ENCODE peak calls at places on chromosomes 4 and X, in ten cellular contexts. F is stomach, S is fibroblast of villous mesenchyme, P is kidney, X is mucosa of descending colon, T is MG63, R is AG04449, H is NT2/D1, I is transverse colon, M is pancreas. N is an unnamed sample.

GRCh38 chr4:102405706-102406510 is 60.6 kb upstream of the SLC39A8 start:
- DNase-seq in F (no peak), S (no peak), P (no peak), X (no peak), T (no peak), R (no peak), H (no peak), I (no peak), M (no peak), N (no peak)

GRCh38 chr4:68110441-68110840 is 19.2 kb downstream of the TMPRSS11F start:
- DNase-seq in F (no peak), S (no peak), P (no peak), X (no peak), T (no peak), R (no peak), H (no peak), I (no peak), M (no peak), N (no peak)

GRCh38 chr4:142097015-142097414 is 460.6 kb downstream of the IL15 start:
- DNase-seq in F (no peak), S (no peak), P (no peak), X (no peak), T (no peak), R (no peak), H (no peak), I (no peak), M (no peak), N (no peak)

GRCh38 chrX:97691901-97692455 is 808.3 kb downstream of the RPA4 start:
- DNase-seq in F (no peak), S (no peak), P (no peak), X (no peak), T (no peak), R (no peak), H (no peak), I (no peak), M (no peak), N (no peak)

GRCh38 chr4:110087116-110087708 is 111.2 kb downstream of the ELOVL6 start:
- DNase-seq in F (no peak), S (peak), P (no peak), X (no peak), T (no peak), R (peak), H (no peak), I (no peak), M (no peak), N (no peak)

GRCh38 chrX:57156397-57157049 is 19.3 kb upstream of the SPIN2A start:
- DNase-seq in F (peak), S (peak), P (no peak), X (peak), T (peak), R (no peak), H (peak), I (peak), M (no peak), N (peak)

GRCh38 chr4:153181293-153182080 is 22.8 kb upstream of the TRIM2 start:
- DNase-seq in F (no peak), S (no peak), P (no peak), X (no peak), T (peak), R (no peak), H (no peak), I (no peak), M (no peak), N (no peak)

GRCh38 chr4:169745291-169745690 is 12.5 kb downstream of the HPF1 start:
- DNase-seq in F (no peak), S (peak), P (no peak), X (no peak), T (no peak), R (peak), H (no peak), I (no peak), M (no peak), N (no peak)

GRCh38 chrX:39730671-39731389 is 366.9 kb downstream of the BCOR start:
- DNase-seq in F (peak), S (peak), P (peak), X (peak), T (peak), R (peak), H (peak), I (peak), M (peak), N (peak)

GRCh38 chrX:109049903-109050302 is 313.5 kb upstream of the IRS4 start:
- DNase-seq in F (no peak), S (no peak), P (no peak), X (no peak), T (no peak), R (no peak), H (no peak), I (no peak), M (no peak), N (no peak)

GRCh38 chr4:7968262-7968896 is 28.7 kb upstream of the AFAP1 start:
- DNase-seq in F (no peak), S (no peak), P (no peak), X (no peak), T (no peak), R (no peak), H (no peak), I (no peak), M (no peak), N (no peak)

GRCh38 chrX:149937881-149938426 is 337 bp downstream of the EOLA2 start:
- DNase-seq in F (no peak), S (peak), P (peak), X (no peak), T (no peak), R (no peak), H (no peak), I (peak), M (peak), N (no peak)

GRCh38 chr4:137819964-137820383 is 287.7 kb upstream of the PCDH18 start:
- DNase-seq in F (no peak), S (peak), P (no peak), X (no peak), T (no peak), R (no peak), H (peak), I (no peak), M (no peak), N (peak)

GRCh38 chr4:27790911-27791310 is 930.3 kb downstream of the STIM2 start:
- DNase-seq in F (no peak), S (peak), P (no peak), X (no peak), T (no peak), R (no peak), H (no peak), I (no peak), M (no peak), N (no peak)

GRCh38 chrX:135914404-135914803 is 20.9 kb downstream of the SAGE1 start:
- DNase-seq in F (no peak), S (no peak), P (no peak), X (no peak), T (no peak), R (no peak), H (no peak), I (no peak), M (no peak), N (no peak)

GRCh38 chr4:6641164-6641970 is 882 bp downstream of the MRFAP1 start:
- DNase-seq in F (peak), S (peak), P (no peak), X (peak), T (peak), R (no peak), H (no peak), I (peak), M (peak), N (no peak)

GRCh38 chr4:168604496-168605373 is 107.9 kb downstream of the PALLD start:
- DNase-seq in F (no peak), S (peak), P (no peak), X (no peak), T (peak), R (no peak), H (no peak), I (no peak), M (no peak), N (peak)

GRCh38 chrX:154724999-154725756 is 25.7 kb downstream of the GAB3 start:
- DNase-seq in F (no peak), S (no peak), P (no peak), X (no peak), T (no peak), R (no peak), H (no peak), I (no peak), M (no peak), N (no peak)

GRCh38 chr4:20172070-20172760 is 79.5 kb upstream of the SLIT2 start:
- DNase-seq in F (no peak), S (no peak), P (no peak), X (no peak), T (no peak), R (no peak), H (no peak), I (no peak), M (no peak), N (no peak)

GRCh38 chr4:101835121-101835904 is 44.8 kb downstream of the BANK1 start:
- DNase-seq in F (no peak), S (peak), P (no peak), X (no peak), T (peak), R (no peak), H (no peak), I (no peak), M (peak), N (no peak)

GRCh38 chrX:32614707-32615106 is 596.6 kb downstream of the DMD start:
- DNase-seq in F (no peak), S (no peak), P (no peak), X (no peak), T (no peak), R (no peak), H (no peak), I (no peak), M (no peak), N (no peak)

GRCh38 chrX:153973127-153974002 is 811 bp downstream of the TMEM187 start:
- DNase-seq in F (no peak), S (no peak), P (peak), X (no peak), T (no peak), R (no peak), H (no peak), I (no peak), M (no peak), N (no peak)

GRCh38 chrX:113906168-113906567 is 677.7 kb upstream of the HTR2C start:
- DNase-seq in F (no peak), S (peak), P (no peak), X (no peak), T (no peak), R (no peak), H (no peak), I (no peak), M (no peak), N (no peak)

GRCh38 chrX:148416142-148416541 is 84.3 kb upstream of the AFF2 start:
- DNase-seq in F (no peak), S (no peak), P (no peak), X (no peak), T (no peak), R (no peak), H (no peak), I (no peak), M (no peak), N (no peak)

GRCh38 chr4:4866124-4866832 is 6.8 kb downstream of the MSX1 start:
- DNase-seq in F (no peak), S (no peak), P (peak), X (no peak), T (no peak), R (no peak), H (no peak), I (no peak), M (no peak), N (no peak)

GRCh38 chr4:21554036-21554435 is 394.5 kb downstream of the KCNIP4 start:
- DNase-seq in F (no peak), S (no peak), P (no peak), X (no peak), T (no peak), R (no peak), H (no peak), I (no peak), M (no peak), N (no peak)

GRCh38 chr4:153126137-153126536 is 78.1 kb upstream of the TRIM2 start:
- DNase-seq in F (no peak), S (no peak), P (no peak), X (no peak), T (no peak), R (no peak), H (no peak), I (no peak), M (no peak), N (no peak)

GRCh38 chr4:5774416-5775056 is 63.5 kb downstream of the EVC start:
- DNase-seq in F (peak), S (no peak), P (no peak), X (no peak), T (no peak), R (no peak), H (no peak), I (no peak), M (no peak), N (no peak)

GRCh38 chr4:101171747-101172146 is 175.6 kb downstream of the PPP3CA start:
- DNase-seq in F (no peak), S (no peak), P (no peak), X (no peak), T (no peak), R (no peak), H (no peak), I (no peak), M (no peak), N (no peak)

GRCh38 chrX:118536204-118536603 is 40.6 kb downstream of the DOCK11 start:
- DNase-seq in F (no peak), S (no peak), P (no peak), X (no peak), T (no peak), R (no peak), H (no peak), I (no peak), M (no peak), N (no peak)
- H3K4me3 ChIP-seq in F (no peak), S (no peak), P (no peak), X (no peak), T (no peak), R (no peak), H (no peak), I (no peak), M (no peak), N (no peak)

DNA sequence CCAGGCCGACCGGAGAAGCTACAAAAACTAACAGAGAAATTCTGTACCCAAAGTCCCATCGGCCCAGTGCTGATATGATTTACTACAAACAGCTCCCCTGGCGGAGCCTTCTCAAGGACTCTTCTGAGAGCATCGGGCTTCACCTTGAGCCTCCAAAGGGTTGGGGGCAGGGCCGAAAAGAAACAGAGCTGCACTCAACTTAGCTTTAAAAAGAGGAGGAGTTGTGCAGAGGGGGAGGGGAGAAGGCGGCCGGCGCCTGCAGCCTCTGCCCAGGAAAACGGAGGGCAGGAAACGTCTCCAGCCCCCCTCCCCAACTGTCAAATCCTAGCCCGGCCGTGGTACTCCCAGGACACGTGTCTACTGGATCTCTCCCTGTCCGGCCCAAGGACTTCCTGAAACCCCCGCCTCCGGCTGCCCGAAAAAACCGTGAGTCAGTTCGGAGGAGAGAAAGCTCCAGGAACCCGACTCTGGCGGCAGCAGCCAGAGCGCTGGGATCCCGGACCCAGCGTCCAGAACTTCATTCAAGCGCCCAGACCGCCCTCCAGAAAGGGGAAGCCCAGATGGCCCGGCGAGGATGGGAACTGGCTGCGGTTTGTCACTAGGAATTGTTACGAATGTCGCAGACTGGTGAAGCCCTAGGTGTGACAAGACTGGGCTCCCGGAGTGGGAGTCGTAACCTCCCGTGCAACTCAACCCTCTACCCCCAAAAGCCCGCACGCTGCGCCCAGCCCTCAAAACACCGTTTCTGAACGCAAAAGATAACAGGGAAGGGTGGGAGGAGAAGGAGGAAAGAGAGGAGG is 1.0 kb downstream of the ADAMTS3 start:
- DNase-seq in F (peak), S (peak), P (peak), X (peak), T (peak), R (no peak), H (peak), I (peak), M (peak), N (peak)
- H3K4me3 ChIP-seq in F (peak), S (peak), P (peak), X (no peak), T (peak), R (peak), H (peak), I (peak), M (peak), N (peak)

DNA sequence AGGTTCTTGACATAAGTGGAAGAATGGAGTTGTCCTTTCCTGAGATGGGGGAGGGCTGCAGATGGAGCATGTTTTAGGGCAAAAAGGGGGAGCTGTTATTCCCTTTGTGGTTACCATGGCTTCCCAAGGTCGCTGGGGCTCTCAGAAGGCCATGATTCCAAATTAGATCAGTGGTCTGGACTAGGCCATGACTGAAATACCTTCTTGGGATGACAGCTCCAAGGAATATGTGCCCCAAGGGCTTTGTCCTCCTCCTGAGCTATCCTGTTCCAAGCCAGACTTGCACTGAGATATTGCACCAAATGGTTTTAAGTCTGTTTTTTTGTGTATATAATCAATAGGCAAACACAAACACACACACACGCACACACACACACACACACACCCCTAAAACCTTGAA is 3.0 kb upstream of the RBPJ start:
- DNase-seq in F (no peak), S (no peak), P (no peak), X (no peak), T (no peak), R (no peak), H (no peak), I (no peak), M (no peak), N (no peak)
- H3K4me3 ChIP-seq in F (no peak), S (no peak), P (no peak), X (no peak), T (no peak), R (no peak), H (no peak), I (no peak), M (no peak), N (no peak)

DNA sequence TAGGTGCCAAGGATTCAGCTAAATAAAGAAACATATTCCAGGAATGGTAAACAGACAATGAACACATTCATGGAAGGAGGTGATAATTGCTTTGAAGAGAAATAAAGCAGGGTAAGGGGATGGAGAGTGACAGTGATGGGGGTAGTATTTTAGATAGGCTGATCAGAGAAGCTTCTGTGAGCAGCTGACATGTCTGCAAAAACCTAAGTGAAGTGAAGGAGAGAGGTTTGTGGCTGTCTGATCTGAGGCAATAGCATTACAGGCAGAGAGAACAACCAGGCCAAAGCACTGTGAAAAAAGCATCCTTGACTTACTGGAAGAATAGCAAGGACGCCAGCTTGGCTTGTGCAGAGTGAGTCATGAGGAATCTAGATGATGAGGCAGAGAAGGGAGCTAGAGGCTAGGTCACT is 271.9 kb upstream of the GATB start:
- DNase-seq in F (no peak), S (peak), P (no peak), X (no peak), T (peak), R (peak), H (no peak), I (no peak), M (no peak), N (no peak)
- H3K4me3 ChIP-seq in F (no peak), S (no peak), P (no peak), X (no peak), T (no peak), R (no peak), H (no peak), I (no peak), M (no peak), N (no peak)

GRCh38 chr4:52864816-52865215 is 2.7 kb downstream of the RASL11B start:
- DNase-seq in F (peak), S (peak), P (no peak), X (no peak), T (no peak), R (peak), H (no peak), I (no peak), M (no peak), N (no peak)

GRCh38 chr4:52863324-52863723 is 1.2 kb downstream of the RASL11B start:
- DNase-seq in F (no peak), S (no peak), P (no peak), X (no peak), T (no peak), R (no peak), H (no peak), I (no peak), M (no peak), N (no peak)

GRCh38 chr4:52862605-52863236 is 604 bp downstream of the RASL11B start:
- DNase-seq in F (no peak), S (no peak), P (no peak), X (no peak), T (no peak), R (no peak), H (no peak), I (no peak), M (no peak), N (no peak)

GRCh38 chr4:52861171-52861873 is 795 bp upstream of the RASL11B start:
- DNase-seq in F (no peak), S (no peak), P (no peak), X (no peak), T (no peak), R (no peak), H (no peak), I (no peak), M (no peak), N (no peak)

GRCh38 chr4:52861879-52862604 is at the start of gene RASL11B:
- DNase-seq in F (peak), S (peak), P (peak), X (peak), T (peak), R (no peak), H (peak), I (peak), M (peak), N (peak)
- H3K4me3 ChIP-seq in F (peak), S (peak), P (peak), X (peak), T (peak), R (peak), H (peak), I (peak), M (peak), N (peak)

GRCh38 chrX:13569479-13570244 is at the start of gene EGFL6:
- DNase-seq in F (no peak), S (no peak), P (peak), X (no peak), T (no peak), R (no peak), H (no peak), I (no peak), M (no peak), N (no peak)
- H3K4me3 ChIP-seq in F (peak), S (peak), P (no peak), X (no peak), T (no peak), R (no peak), H (peak), I (no peak), M (no peak), N (no peak)

GRCh38 chr4:89995006-89995405 is 100.4 kb downstream of the MMRN1 start:
- DNase-seq in F (no peak), S (no peak), P (no peak), X (no peak), T (no peak), R (no peak), H (no peak), I (no peak), M (no peak), N (no peak)
- H3K4me3 ChIP-seq in F (no peak), S (no peak), P (peak), X (no peak), T (no peak), R (no peak), H (no peak), I (no peak), M (no peak), N (no peak)

N was measured in neuronal stem cell.